ENCODE peak calls at places on chromosome 2, in six cellular contexts. V, M, C, O, B and U are unnamed samples.

GRCh38 chr2:62334440-62335058 is 138.6 kb downstream of the B3GNT2 start:
- DNase-seq in V (no peak), M (no peak), C (no peak), O (no peak), B (no peak), U (no peak)

GRCh38 chr2:218218409-218219185 is 1.6 kb downstream of the ARPC2 start:
- DNase-seq in V (no peak), M (no peak), C (no peak), O (no peak), B (no peak), U (no peak)

GRCh38 chr2:241035142-241035817 is 36.9 kb downstream of the SNED1 start:
- DNase-seq in V (no peak), M (no peak), C (no peak), O (peak; percentile 88), B (no peak), U (peak; percentile 41)

GRCh38 chr2:60998628-60999545 is 18.6 kb upstream of the PEX13 start:
- DNase-seq in V (peak; percentile 27), M (peak; percentile 43), C (no peak), O (peak; percentile 50), B (no peak), U (no peak)

GRCh38 chr2:85843543-85843942 is 45.2 kb downstream of the ST3GAL5 start:
- DNase-seq in V (no peak), M (no peak), C (peak; percentile 56), O (peak; percentile 82), B (no peak), U (no peak)

GRCh38 chr2:207599641-207600040 is 25.6 kb downstream of the METTL21A start:
- DNase-seq in V (no peak), M (no peak), C (no peak), O (no peak), B (no peak), U (no peak)

GRCh38 chr2:236546561-236546961 is 23.1 kb upstream of the ACKR3 start:
- DNase-seq in V (no peak), M (no peak), C (no peak), O (no peak), B (no peak), U (no peak)

GRCh38 chr2:134718095-134718955 is 475 bp downstream of the TMEM163 start:
- DNase-seq in V (no peak), M (peak; percentile 6), C (no peak), O (peak; percentile 54), B (no peak), U (peak; percentile 55)

GRCh38 chr2:197869501-197870111 is 65.2 kb downstream of the PLCL1 start:
- DNase-seq in V (no peak), M (no peak), C (no peak), O (no peak), B (no peak), U (no peak)

GRCh38 chr2:58862234-58862633 is 621.1 kb upstream of the FANCL start:
- DNase-seq in V (no peak), M (no peak), C (no peak), O (no peak), B (no peak), U (no peak)

GRCh38 chr2:53286336-53286735 is 481.3 kb upstream of the CHAC2 start:
- DNase-seq in V (no peak), M (peak; percentile 26), C (no peak), O (no peak), B (no peak), U (no peak)

GRCh38 chr2:189540551-189540950 is 40.0 kb downstream of the SLC40A1 start:
- DNase-seq in V (no peak), M (no peak), C (no peak), O (no peak), B (no peak), U (no peak)

GRCh38 chr2:176170606-176171005 is 13.5 kb downstream of the HOXD3 start:
- DNase-seq in V (no peak), M (no peak), C (no peak), O (no peak), B (no peak), U (no peak)

GRCh38 chr2:20213651-20214565 is 11.0 kb downstream of the SDC1 start:
- DNase-seq in V (no peak), M (no peak), C (no peak), O (no peak), B (no peak), U (peak; percentile 41)

GRCh38 chr2:9737053-9737875 is 106.0 kb upstream of the TAF1B start:
- DNase-seq in V (no peak), M (peak; percentile 26), C (no peak), O (peak; percentile 86), B (no peak), U (no peak)

GRCh38 chr2:182023235-182023634 is 37.6 kb downstream of the PPP1R1C start:
- DNase-seq in V (no peak), M (no peak), C (no peak), O (no peak), B (no peak), U (no peak)

GRCh38 chr2:240362216-240362755 is 73.2 kb upstream of the GPC1 start:
- DNase-seq in V (no peak), M (no peak), C (no peak), O (no peak), B (no peak), U (no peak)

GRCh38 chr2:237278593-237278992 is 135.4 kb downstream of the COL6A3 start:
- DNase-seq in V (peak; percentile 92), M (peak; percentile 73), C (no peak), O (no peak), B (no peak), U (no peak)

GRCh38 chr2:225008935-225009334 is 33.3 kb downstream of the DOCK10 start:
- DNase-seq in V (no peak), M (no peak), C (peak; percentile 45), O (peak; percentile 27), B (no peak), U (peak; percentile 16)

GRCh38 chr2:46379213-46380037 is 82.2 kb downstream of the EPAS1 start:
- DNase-seq in V (peak; percentile 48), M (no peak), C (no peak), O (no peak), B (no peak), U (no peak)

GRCh38 chr2:75558786-75559428 is 1.8 kb downstream of the EVA1A start:
- DNase-seq in V (peak; percentile 39), M (peak; percentile 51), C (no peak), O (no peak), B (no peak), U (no peak)

GRCh38 chr2:10231551-10232085 is 71.1 kb upstream of the HPCAL1 start:
- DNase-seq in V (no peak), M (no peak), C (no peak), O (no peak), B (no peak), U (no peak)

GRCh38 chr2:120672526-120673204 is 63.0 kb upstream of the GLI2 start:
- DNase-seq in V (no peak), M (no peak), C (no peak), O (no peak), B (no peak), U (no peak)

GRCh38 chr2:196967126-196967525 is 40.6 kb upstream of the PGAP1 start:
- DNase-seq in V (peak; percentile 62), M (no peak), C (peak; percentile 35), O (peak; percentile 52), B (no peak), U (no peak)

GRCh38 chr2:46163804-46164569 is 133.2 kb upstream of the EPAS1 start:
- DNase-seq in V (no peak), M (peak; percentile 66), C (peak; percentile 54), O (no peak), B (no peak), U (no peak)

GRCh38 chr2:208040199-208041171 is 15.2 kb upstream of the PLEKHM3 start:
- DNase-seq in V (peak; percentile 54), M (peak; percentile 75), C (peak; percentile 85), O (peak; percentile 68), B (no peak), U (peak; percentile 70)

GRCh38 chr2:184692137-184692734 is 93.9 kb downstream of the ZNF804A start:
- DNase-seq in V (peak; percentile 13), M (no peak), C (no peak), O (no peak), B (no peak), U (no peak)

GRCh38 chr2:58497189-58497588 is 256.1 kb upstream of the FANCL start:
- DNase-seq in V (no peak), M (no peak), C (no peak), O (peak; percentile 43), B (no peak), U (no peak)

GRCh38 chr2:200725620-200726019 is 86.1 kb upstream of the BZW1 start:
- DNase-seq in V (no peak), M (no peak), C (no peak), O (no peak), B (no peak), U (no peak)

GRCh38 chr2:233817305-233817980 is 36.9 kb downstream of the HJURP start:
- DNase-seq in V (no peak), M (no peak), C (no peak), O (no peak), B (no peak), U (no peak)

GRCh38 chr2:237365671-237366070 is 48.3 kb downstream of the COL6A3 start:
- DNase-seq in V (no peak), M (no peak), C (no peak), O (no peak), B (no peak), U (no peak)

GRCh38 chr2:126884861-126885481 is 13.7 kb upstream of the TEX51 start:
- DNase-seq in V (no peak), M (no peak), C (no peak), O (no peak), B (no peak), U (no peak)

GRCh38 chr2:160379399-160379798 is 114.2 kb downstream of the RBMS1 start:
- DNase-seq in V (no peak), M (peak; percentile 72), C (no peak), O (no peak), B (peak; percentile 75), U (no peak)

GRCh38 chr2:224843141-224843540 is 127.0 kb upstream of the CCDC195 start:
- DNase-seq in V (no peak), M (peak; percentile 34), C (no peak), O (no peak), B (no peak), U (no peak)

GRCh38 chr2:119222863-119223520 is 642 bp upstream of the STEAP3 start:
- DNase-seq in V (no peak), M (no peak), C (peak; percentile 21), O (no peak), B (no peak), U (no peak)